ENCODE peak calls at places on chromosome 7, in eight cellular contexts. C is AG04450; U is IMR-90; T is AG09319; Q is neural progenitor cell; H is cardiac muscle cell; J is cardiac fibroblast; K is CD4-positive, alpha-beta T cell. R is an unnamed sample.

GRCh38 chr7:22109761-22110160 is 164.1 kb upstream of the CDCA7L start:
- DNase-seq in C (no peak), U (peak), T (no peak), Q (peak), H (peak), J (peak), K (no peak), R (no peak)

GRCh38 chr7:100673942-100674431 is 447 bp downstream of the GNB2 start:
- DNase-seq in C (no peak), U (no peak), T (no peak), Q (no peak), H (no peak), J (no peak), K (peak), R (no peak)

GRCh38 chr7:88106430-88106829 is 113.4 kb downstream of the SRI start:
- DNase-seq in C (no peak), U (no peak), T (no peak), Q (no peak), H (no peak), J (no peak), K (no peak), R (no peak)

GRCh38 chr7:108335264-108335918 is 120.8 kb downstream of the NRCAM start:
- DNase-seq in C (no peak), U (no peak), T (no peak), Q (no peak), H (peak), J (peak), K (no peak), R (peak)

GRCh38 chr7:22569586-22570321 is 69.8 kb upstream of the STEAP1B start:
- DNase-seq in C (no peak), U (peak), T (no peak), Q (no peak), H (peak), J (peak), K (no peak), R (no peak)

GRCh38 chr7:51007708-51008505 is 225.2 kb upstream of the GRB10 start:
- DNase-seq in C (no peak), U (no peak), T (no peak), Q (no peak), H (no peak), J (no peak), K (no peak), R (no peak)

GRCh38 chr7:38330861-38331709 is 57.6 kb upstream of the TARP start:
- DNase-seq in C (no peak), U (no peak), T (no peak), Q (peak), H (no peak), J (no peak), K (no peak), R (no peak)

GRCh38 chr7:75878312-75878768 is 494 bp upstream of the RHBDD2 start:
- DNase-seq in C (no peak), U (no peak), T (no peak), Q (no peak), H (no peak), J (no peak), K (no peak), R (no peak)

GRCh38 chr7:155781433-155781832 is 30.8 kb downstream of the SHH start:
- DNase-seq in C (no peak), U (no peak), T (no peak), Q (no peak), H (no peak), J (no peak), K (no peak), R (no peak)

GRCh38 chr7:132577206-132578049 is 1.2 kb upstream of the PLXNA4 start:
- DNase-seq in C (no peak), U (peak), T (peak), Q (peak), H (peak), J (peak), K (no peak), R (peak)
- TF ChIP-seq CTCF in C (no peak), U (no peak), T (no peak), Q (peak), H (peak), J (no peak), K (no peak), R (no peak)

GRCh38 chr7:124100190-124100589 is 67.3 kb upstream of the TMEM229A start:
- DNase-seq in C (no peak), U (no peak), T (no peak), Q (no peak), H (no peak), J (no peak), K (no peak), R (no peak)

GRCh38 chr7:124106575-124106974 is 73.7 kb upstream of the TMEM229A start:
- DNase-seq in C (no peak), U (no peak), T (no peak), Q (no peak), H (no peak), J (no peak), K (no peak), R (no peak)

GRCh38 chr7:124101173-124101768 is 68.4 kb upstream of the TMEM229A start:
- DNase-seq in C (no peak), U (peak), T (no peak), Q (peak), H (peak), J (peak), K (no peak), R (no peak)
- TF ChIP-seq CTCF in C (peak), U (peak), T (no peak), Q (peak), H (peak), J (peak), K (no peak), R (peak)

GRCh38 chr7:134701272-134701671 is 54.6 kb downstream of the BPGM start:
- DNase-seq in C (no peak), U (peak), T (no peak), Q (no peak), H (peak), J (peak), K (peak), R (no peak)
- TF ChIP-seq CTCF in C (peak), U (peak), T (peak), Q (peak), H (peak), J (peak), K (peak), R (no peak)

GRCh38 chr7:26397326-26397725 is 105.7 kb downstream of the SNX10 start:
- DNase-seq in C (no peak), U (no peak), T (no peak), Q (peak), H (no peak), J (no peak), K (no peak), R (no peak)

GRCh38 chr7:26398436-26399308 is 107.0 kb downstream of the SNX10 start:
- DNase-seq in C (no peak), U (peak), T (no peak), Q (peak), H (peak), J (peak), K (no peak), R (peak)

GRCh38 chr7:26397786-26398435 is 106.2 kb downstream of the SNX10 start:
- DNase-seq in C (no peak), U (no peak), T (no peak), Q (peak), H (no peak), J (no peak), K (no peak), R (peak)

GRCh38 chr7:26399747-26400146 is 108.1 kb downstream of the SNX10 start:
- DNase-seq in C (no peak), U (no peak), T (no peak), Q (no peak), H (no peak), J (no peak), K (no peak), R (no peak)

GRCh38 chr7:26399309-26399610 is 107.6 kb downstream of the SNX10 start:
- DNase-seq in C (no peak), U (peak), T (no peak), Q (peak), H (no peak), J (peak), K (no peak), R (no peak)
- TF ChIP-seq CTCF in C (no peak), U (no peak), T (no peak), Q (peak), H (peak), J (peak), K (no peak), R (no peak)

GRCh38 chr7:141071260-141071854 is 2.5 kb upstream of the TMEM178B start:
- DNase-seq in C (no peak), U (no peak), T (no peak), Q (peak), H (peak), J (no peak), K (peak), R (no peak)
- TF ChIP-seq CTCF in C (no peak), U (no peak), T (no peak), Q (peak), H (peak), J (no peak), K (peak), R (no peak)

GRCh38 chr7:18873674-18874341 is 243.6 kb downstream of the TWIST1 start:
- DNase-seq in C (no peak), U (peak), T (no peak), Q (peak), H (peak), J (peak), K (no peak), R (no peak)
- TF ChIP-seq CTCF in C (peak), U (peak), T (peak), Q (peak), H (peak), J (peak), K (no peak), R (no peak)

R was measured in mesothelial cell of epicardium.